ENCODE peak calls at places on chromosomes 16 and 17, in eight cellular contexts. Q is lung microvascular endothelial cell; T is NCI-H446; Y is NB4; B is AG09309; L is NCI-H146; S is stimulated activated CD4-positive, alpha-beta T cell treated with anti-CD3 and anti-CD28 coated beads, Interleukin-2, amount 100 ng/mL, for 24 hours; X is GM12865. F is an unnamed sample.

GRCh38 chr17:66673668-66674276 is 161.1 kb upstream of the CACNG5 start:
- DNase-seq in L (peak), S (peak), Y (peak), X (peak), B (no peak), Q (peak), T (peak), F (peak)

GRCh38 chr17:74271902-74272563 is 2.0 kb upstream of the DNAI2 start:
- DNase-seq in T (no peak), Y (no peak), Q (no peak), S (no peak), B (no peak), X (no peak), L (peak), F (no peak)

GRCh38 chr17:63954402-63955063 is 18.2 kb downstream of the SCN4A start:
- DNase-seq in T (no peak), Y (peak), S (no peak), L (no peak), B (no peak), Q (no peak), X (peak), F (no peak)

GRCh38 chr16:67202426-67202825 is 3.5 kb downstream of the ELMO3 start:
- DNase-seq in S (no peak), X (no peak), Q (no peak), B (no peak), L (no peak), Y (no peak), T (no peak), F (no peak)

GRCh38 chr17:12089809-12090384 is 69.2 kb downstream of the MAP2K4 start:
- DNase-seq in X (no peak), T (no peak), B (no peak), Y (peak), Q (peak), S (no peak), L (peak), F (peak)

GRCh38 chr16:10521681-10522274 is 58.6 kb downstream of the EMP2 start:
- DNase-seq in B (no peak), S (peak), L (peak), Y (peak), Q (peak), X (peak), T (peak), F (peak)

GRCh38 chr17:37659887-37660286 is 16.6 kb upstream of the DDX52 start:
- DNase-seq in B (no peak), S (no peak), T (no peak), Y (no peak), Q (no peak), X (no peak), L (no peak), F (no peak)

GRCh38 chr16:67915831-67916723 is 15.6 kb downstream of the CTRL start:
- DNase-seq in L (no peak), Y (no peak), Q (no peak), X (no peak), S (no peak), T (no peak), B (no peak), F (no peak)

GRCh38 chr17:33982872-33983271 is 272.2 kb upstream of the CCL2 start:
- DNase-seq in Y (no peak), Q (no peak), S (no peak), L (no peak), X (no peak), B (no peak), T (no peak), F (no peak)

GRCh38 chr16:48632137-48632774 is 22.3 kb upstream of the N4BP1 start:
- DNase-seq in X (no peak), Q (no peak), S (no peak), L (no peak), Y (peak), B (no peak), T (no peak), F (no peak)

GRCh38 chr16:1201444-1201843 is 23.6 kb downstream of the TPSG1 start:
- DNase-seq in T (no peak), X (no peak), Q (no peak), Y (no peak), S (no peak), B (no peak), L (no peak), F (no peak)

GRCh38 chr17:45222273-45222993 is 748 bp downstream of the FMNL1 start:
- DNase-seq in L (peak), T (no peak), Y (peak), X (peak), S (no peak), B (no peak), Q (no peak), F (no peak)

GRCh38 chr17:50585346-50585745 is 24.8 kb downstream of the CACNA1G start:
- DNase-seq in Q (no peak), T (no peak), B (no peak), L (no peak), X (no peak), S (no peak), Y (no peak), F (no peak)

GRCh38 chr17:48335858-48336500 is 94.0 kb downstream of the SKAP1 start:
- DNase-seq in B (no peak), Q (peak), S (no peak), L (peak), Y (peak), T (peak), X (peak), F (peak)

GRCh38 chr16:67246081-67246944 is 968 bp downstream of the FHOD1 start:
- DNase-seq in B (peak), L (peak), T (no peak), S (peak), X (peak), Y (peak), Q (peak), F (peak)

GRCh38 chr16:50313596-50314483 is 47.5 kb downstream of the ADCY7 start:
- DNase-seq in Y (peak), S (no peak), B (no peak), Q (peak), L (no peak), T (no peak), X (no peak), F (no peak)

GRCh38 chr17:4492762-4493561 is 5.7 kb upstream of the SPNS2 start:
- DNase-seq in X (peak), B (no peak), Q (peak), T (no peak), Y (peak), L (peak), S (no peak), F (no peak)

GRCh38 chr16:47142469-47143328 is 1.0 kb downstream of the NETO2 start:
- DNase-seq in S (peak), L (peak), Q (peak), B (no peak), Y (peak), T (peak), X (peak), F (no peak)

GRCh38 chr16:4800290-4801041 is 2.0 kb downstream of the ROGDI start:
- DNase-seq in L (no peak), S (no peak), Y (peak), Q (no peak), T (no peak), B (no peak), X (peak), F (no peak)

GRCh38 chr17:57511475-57512123 is 233.5 kb downstream of the CCDC182 start:
- DNase-seq in Y (no peak), S (no peak), L (no peak), T (no peak), X (no peak), B (no peak), Q (no peak), F (no peak)

GRCh38 chr16:22375117-22375962 is 921 bp upstream of the CDR2 start:
- DNase-seq in Q (peak), S (no peak), B (no peak), T (no peak), L (peak), Y (peak), X (no peak), F (no peak)

GRCh38 chr17:82892869-82893565 is 53.2 kb upstream of the ZNF750 start:
- DNase-seq in B (no peak), L (no peak), X (no peak), Q (no peak), Y (no peak), S (peak), T (no peak), F (no peak)

GRCh38 chr17:50149425-50150353 is 788 bp downstream of the PPP1R9B start:
- DNase-seq in B (no peak), X (peak), Q (peak), T (peak), S (peak), Y (peak), L (peak), F (no peak)

GRCh38 chr16:84848991-84849634 is 29.3 kb downstream of the CRISPLD2 start:
- DNase-seq in Q (no peak), X (no peak), T (no peak), L (no peak), S (no peak), Y (no peak), B (no peak), F (no peak)

GRCh38 chr17:538096-538973 is 176.3 kb downstream of the VPS53 start:
- DNase-seq in S (no peak), Y (peak), Q (no peak), T (no peak), X (no peak), B (peak), L (no peak), F (peak)

GRCh38 chr17:40069751-40070643 is 7.2 kb downstream of the THRA start:
- DNase-seq in Q (peak), X (peak), S (no peak), L (peak), B (no peak), Y (peak), T (peak), F (no peak)

GRCh38 chr16:22270525-22270924 is 26.7 kb upstream of the POLR3E start:
- DNase-seq in L (no peak), X (peak), Q (no peak), Y (no peak), B (no peak), S (no peak), T (no peak), F (no peak)

GRCh38 chr17:19785854-19786253 is 37.8 kb upstream of the ALDH3A1 start:
- DNase-seq in B (no peak), S (no peak), X (no peak), Y (peak), L (no peak), T (no peak), Q (no peak), F (no peak)

GRCh38 chr16:15440852-15441251 is 6.5 kb downstream of the BMERB1 start:
- DNase-seq in X (no peak), Y (no peak), L (no peak), B (no peak), Q (peak), T (no peak), S (no peak), F (no peak)

GRCh38 chr17:67490471-67490870 is 113.4 kb downstream of the PITPNC1 start:
- DNase-seq in X (no peak), L (no peak), Q (no peak), Y (no peak), T (no peak), S (no peak), B (no peak), F (no peak)

GRCh38 chr16:53864819-53865491 is 161.0 kb downstream of the FTO start:
- DNase-seq in L (peak), T (no peak), X (no peak), S (no peak), Q (peak), Y (peak), B (no peak), F (no peak)

GRCh38 chr17:46943511-46944393 is 20.8 kb downstream of the GOSR2 start:
- DNase-seq in Q (peak), S (no peak), X (no peak), T (peak), Y (peak), B (no peak), L (no peak), F (no peak)

GRCh38 chr16:4214215-4214621 is 27.7 kb downstream of the SRL start:
- DNase-seq in Q (peak), L (no peak), B (peak), X (no peak), Y (no peak), S (no peak), T (peak), F (peak)

GRCh38 chr16:88437367-88437964 is 15.6 kb upstream of the ZFPM1 start:
- DNase-seq in X (peak), B (no peak), L (peak), T (peak), Q (peak), Y (peak), S (peak), F (no peak)